ENCODE peak calls at places on chromosome 2, in five cellular contexts. T, Z, N, W and H are unnamed samples.

GRCh38 chr2:84516234-84516986 is at the start of gene DNAH6:
- DNase-seq in T (peak; percentile 92), W (peak; percentile 53), Z (peak; percentile 44), N (peak; percentile 52), H (peak; percentile 92)

GRCh38 chr2:28643911-28644334 is 107.7 kb upstream of the PPP1CB start:
- DNase-seq in Z (no peak), T (peak; percentile 82), N (no peak), W (no peak), H (peak; percentile 69)

GRCh38 chr2:44233450-44234128 is 41.7 kb upstream of the SLC3A1 start:
- DNase-seq in T (peak; percentile 87), Z (no peak), N (no peak), W (peak; percentile 24), H (no peak)

GRCh38 chr2:18545384-18545783 is 15.1 kb downstream of the RDH14 start:
- DNase-seq in T (no peak), Z (no peak), W (no peak), N (no peak), H (no peak)

GRCh38 chr2:162013514-162014205 is 60.4 kb downstream of the DPP4 start:
- DNase-seq in T (no peak), Z (no peak), W (no peak), N (no peak), H (no peak)

GRCh38 chr2:177190941-177191340 is 21.7 kb upstream of the HNRNPA3 start:
- DNase-seq in N (no peak), T (no peak), Z (no peak), W (no peak), H (no peak)

GRCh38 chr2:224601923-224602322 is 16.8 kb upstream of the CUL3 start:
- DNase-seq in T (no peak), N (no peak), W (no peak), Z (no peak), H (no peak)

GRCh38 chr2:190789074-190790004 is 91.3 kb upstream of the GLS start:
- DNase-seq in T (no peak), Z (no peak), W (no peak), N (no peak), H (no peak)

GRCh38 chr2:217027414-217027813 is 167.6 kb upstream of the TNP1 start:
- DNase-seq in T (no peak), N (no peak), W (no peak), Z (no peak), H (no peak)

GRCh38 chr2:215369191-215369760 is 57.4 kb downstream of the ATIC start:
- DNase-seq in N (no peak), T (no peak), Z (no peak), W (no peak), H (no peak)

GRCh38 chr2:180474716-180475115 is 467.6 kb upstream of the CWC22 start:
- DNase-seq in N (no peak), Z (no peak), T (no peak), W (no peak), H (no peak)

GRCh38 chr2:120237491-120237902 is 14.3 kb upstream of the TMEM185B start:
- DNase-seq in Z (no peak), N (no peak), T (peak; percentile 65), W (no peak), H (peak; percentile 79)